ENCODE peak calls at places on chromosomes 13 and 19, in six cellular contexts. T, N, M, X, F and E are unnamed samples.

GRCh38 chr13:102774596-102775375 is 1.2 kb upstream of the TEX30 start:
- DNase-seq in T (no peak), N (no peak), M (no peak), X (peak), F (no peak), E (no peak)

GRCh38 chr19:1862424-1863307 is 713 bp downstream of the KLF16 start:
- DNase-seq in T (no peak), N (peak), M (no peak), X (no peak), F (peak), E (peak)

GRCh38 chr13:72341904-72342303 is 385.5 kb downstream of the MZT1 start:
- DNase-seq in T (no peak), N (no peak), M (no peak), X (no peak), F (no peak), E (no peak)

GRCh38 chr13:50766043-50766442 is 77.4 kb downstream of the DLEU7 start:
- DNase-seq in T (no peak), N (no peak), M (no peak), X (no peak), F (no peak), E (no peak)

GRCh38 chr13:81089758-81090157 is 748.8 kb upstream of the SPRY2 start:
- DNase-seq in T (no peak), N (no peak), M (no peak), X (peak), F (no peak), E (no peak)

GRCh38 chr13:49348748-49349147 is 95.1 kb downstream of the CAB39L start:
- DNase-seq in T (no peak), N (no peak), M (no peak), X (no peak), F (no peak), E (no peak)

GRCh38 chr19:48489608-48490216 is 20.5 kb downstream of the CYTH2 start:
- DNase-seq in T (peak), N (peak), M (peak), X (peak), F (peak), E (peak)

GRCh38 chr19:4878491-4878968 is 11.1 kb upstream of the PLIN3 start:
- DNase-seq in T (no peak), N (peak), M (no peak), X (peak), F (no peak), E (no peak)

GRCh38 chr13:73090116-73090811 is 31.5 kb downstream of the KLF5 start:
- DNase-seq in T (peak), N (peak), M (no peak), X (peak), F (peak), E (no peak)

GRCh38 chr13:20492641-20493040 is 33.0 kb downstream of the CRYL1 start:
- DNase-seq in T (peak), N (peak), M (peak), X (peak), F (peak), E (no peak)

GRCh38 chr13:91609353-91609752 is 210.9 kb downstream of the GPC5 start:
- DNase-seq in T (peak), N (no peak), M (no peak), X (no peak), F (no peak), E (no peak)

GRCh38 chr13:51856998-51857397 is 4.8 kb upstream of the CCDC70 start:
- DNase-seq in T (no peak), N (no peak), M (no peak), X (no peak), F (peak), E (no peak)

GRCh38 chr19:39110263-39110967 is 15.2 kb upstream of the PAK4 start:
- DNase-seq in T (peak), N (peak), M (peak), X (no peak), F (peak), E (no peak)

GRCh38 chr19:1171755-1172352 is 2.2 kb downstream of the SBNO2 start:
- DNase-seq in T (peak), N (no peak), M (no peak), X (no peak), F (peak), E (no peak)

GRCh38 chr19:19461671-19462622 is 53.4 kb downstream of the TSSK6 start:
- DNase-seq in T (peak), N (peak), M (no peak), X (peak), F (peak), E (peak)